ENCODE peak calls at places on chromosomes 7 and 10, in seven cellular contexts. R is upper lobe of left lung, C is A549, D is ovary, H is HCT116, M is transverse colon, G is K562. E is an unnamed sample.

GRCh38 chr10:79106651-79107050 is 37.9 kb downstream of the ZMIZ1 start:
- DNase-seq in C (no peak), D (no peak), R (no peak), G (no peak), M (no peak), H (no peak), E (no peak)

GRCh38 chr10:3652886-3653285 is 132.1 kb downstream of the KLF6 start:
- DNase-seq in D (no peak), H (no peak), C (no peak), R (no peak), G (no peak), M (no peak), E (no peak)

GRCh38 chr7:17158261-17158660 is 140.2 kb upstream of the AHR start:
- DNase-seq in D (no peak), C (peak), R (no peak), M (no peak), G (no peak), H (no peak), E (no peak)

GRCh38 chr7:1554332-1555045 is 1.5 kb downstream of the TMEM184A start:
- DNase-seq in R (peak), G (no peak), M (no peak), D (no peak), H (no peak), C (no peak), E (no peak)

GRCh38 chr10:86673827-86674581 is 5.7 kb downstream of the LDB3 start:
- DNase-seq in G (no peak), C (no peak), H (no peak), D (no peak), R (no peak), M (no peak), E (no peak)

GRCh38 chr7:1661461-1661860 is 8.6 kb upstream of the ELFN1 start:
- DNase-seq in G (no peak), C (no peak), R (no peak), D (no peak), M (no peak), H (no peak), E (no peak)

GRCh38 chr7:2566890-2567662 is 8.3 kb downstream of the IQCE start:
- DNase-seq in M (peak), C (no peak), H (no peak), R (peak), D (no peak), G (no peak), E (peak)

GRCh38 chr7:157895520-157896375 is 558.9 kb downstream of the DNAJB6 start:
- DNase-seq in M (no peak), D (peak), H (no peak), C (no peak), R (no peak), G (no peak), E (no peak)

GRCh38 chr7:913736-914520 is 37.6 kb downstream of the GET4 start:
- DNase-seq in H (no peak), M (peak), G (no peak), D (no peak), R (peak), C (no peak), E (no peak)

GRCh38 chr7:682810-683209 is 43.7 kb upstream of the DNAAF5 start:
- DNase-seq in G (no peak), D (peak), R (no peak), H (no peak), M (no peak), C (no peak), E (no peak)

GRCh38 chr7:1898628-1899185 is 228.6 kb downstream of the ELFN1 start:
- DNase-seq in R (peak), H (no peak), C (no peak), D (no peak), G (no peak), M (no peak), E (no peak)

GRCh38 chr10:4474829-4475228 is 351.2 kb upstream of the AKR1E2 start:
- DNase-seq in R (no peak), C (no peak), M (no peak), G (no peak), D (no peak), H (no peak), E (no peak)

GRCh38 chr7:1409555-1409954 is 49.7 kb downstream of the MICALL2 start:
- DNase-seq in G (no peak), R (no peak), D (no peak), H (no peak), C (no peak), M (no peak), E (no peak)

GRCh38 chr7:91165846-91166230 is 98.4 kb upstream of the FZD1 start:
- DNase-seq in D (no peak), R (no peak), H (no peak), M (no peak), G (no peak), C (no peak), E (no peak)

GRCh38 chr7:34133983-34134782 is 228.8 kb downstream of the BMPER start:
- DNase-seq in M (peak), D (peak), G (peak), H (peak), R (no peak), C (peak), E (peak)

GRCh38 chr7:150446288-150446938 is 4.0 kb upstream of the GIMAP8 start:
- DNase-seq in C (no peak), M (no peak), D (no peak), R (no peak), H (no peak), G (no peak), E (no peak)

GRCh38 chr7:137930616-137931015 is 71.3 kb downstream of the CREB3L2 start:
- DNase-seq in C (peak), H (no peak), R (no peak), G (no peak), M (no peak), D (no peak), E (no peak)

GRCh38 chr7:17492437-17492836 is 194.0 kb downstream of the AHR start:
- DNase-seq in C (no peak), G (no peak), R (no peak), H (no peak), M (no peak), D (no peak), E (no peak)

GRCh38 chr10:8053446-8054242 is 844 bp upstream of the GATA3 start:
- DNase-seq in M (peak), C (peak), H (peak), D (peak), R (peak), G (peak), E (peak)

GRCh38 chr7:100210803-100211202 is 8.9 kb upstream of the PVRIG start:
- DNase-seq in C (no peak), G (no peak), M (no peak), R (no peak), D (no peak), H (no peak), E (no peak)

GRCh38 chr7:134993877-134994456 is 7.7 kb downstream of the AGBL3 start:
- DNase-seq in C (no peak), M (no peak), D (no peak), R (no peak), H (no peak), G (no peak), E (no peak)

GRCh38 chr7:133345690-133346421 is 93.0 kb downstream of the EXOC4 start:
- DNase-seq in C (no peak), M (no peak), R (no peak), H (no peak), G (no peak), D (no peak), E (no peak)

GRCh38 chr10:82887488-82887887 is 1012.5 kb downstream of the NRG3 start:
- DNase-seq in H (no peak), C (no peak), M (no peak), D (no peak), G (no peak), R (no peak), E (no peak)

GRCh38 chr10:22613011-22613410 is 101.4 kb downstream of the PIP4K2A start:
- DNase-seq in H (no peak), C (no peak), M (no peak), G (no peak), R (no peak), D (no peak), E (no peak)

GRCh38 chr7:137606061-137606674 is 240.6 kb downstream of the DGKI start:
- DNase-seq in H (peak), C (peak), M (no peak), R (no peak), D (no peak), G (peak), E (no peak)

GRCh38 chr7:135768990-135769389 is 20.4 kb upstream of the FAM180A start:
- DNase-seq in C (no peak), M (no peak), D (peak), G (no peak), R (no peak), H (no peak), E (no peak)

GRCh38 chr10:44033008-44033407 is 351.9 kb downstream of the CXCL12 start:
- DNase-seq in G (no peak), R (no peak), H (no peak), M (no peak), D (no peak), C (no peak), E (no peak)

GRCh38 chr7:38223311-38223710 is 45.3 kb downstream of the STARD3NL start:
- DNase-seq in C (no peak), H (no peak), D (no peak), G (no peak), M (no peak), R (no peak), E (no peak)

GRCh38 chr10:48490576-48491345 is 114.1 kb downstream of the ARHGAP22 start:
- DNase-seq in G (no peak), H (no peak), C (no peak), D (peak), R (no peak), M (no peak), E (peak)

GRCh38 chr7:54796150-54796549 is 37.1 kb upstream of the SEC61G start:
- DNase-seq in G (no peak), R (no peak), H (no peak), D (no peak), M (no peak), C (no peak), E (no peak)

GRCh38 chr10:98858525-98858924 is 377.1 kb downstream of the HPSE2 start:
- DNase-seq in D (no peak), G (peak), C (peak), H (peak), M (no peak), R (no peak), E (no peak)

GRCh38 chr7:70459546-70459945 is 672.4 kb upstream of the GALNT17 start:
- DNase-seq in D (no peak), H (no peak), G (no peak), C (no peak), R (no peak), M (no peak), E (no peak)

DNA sequence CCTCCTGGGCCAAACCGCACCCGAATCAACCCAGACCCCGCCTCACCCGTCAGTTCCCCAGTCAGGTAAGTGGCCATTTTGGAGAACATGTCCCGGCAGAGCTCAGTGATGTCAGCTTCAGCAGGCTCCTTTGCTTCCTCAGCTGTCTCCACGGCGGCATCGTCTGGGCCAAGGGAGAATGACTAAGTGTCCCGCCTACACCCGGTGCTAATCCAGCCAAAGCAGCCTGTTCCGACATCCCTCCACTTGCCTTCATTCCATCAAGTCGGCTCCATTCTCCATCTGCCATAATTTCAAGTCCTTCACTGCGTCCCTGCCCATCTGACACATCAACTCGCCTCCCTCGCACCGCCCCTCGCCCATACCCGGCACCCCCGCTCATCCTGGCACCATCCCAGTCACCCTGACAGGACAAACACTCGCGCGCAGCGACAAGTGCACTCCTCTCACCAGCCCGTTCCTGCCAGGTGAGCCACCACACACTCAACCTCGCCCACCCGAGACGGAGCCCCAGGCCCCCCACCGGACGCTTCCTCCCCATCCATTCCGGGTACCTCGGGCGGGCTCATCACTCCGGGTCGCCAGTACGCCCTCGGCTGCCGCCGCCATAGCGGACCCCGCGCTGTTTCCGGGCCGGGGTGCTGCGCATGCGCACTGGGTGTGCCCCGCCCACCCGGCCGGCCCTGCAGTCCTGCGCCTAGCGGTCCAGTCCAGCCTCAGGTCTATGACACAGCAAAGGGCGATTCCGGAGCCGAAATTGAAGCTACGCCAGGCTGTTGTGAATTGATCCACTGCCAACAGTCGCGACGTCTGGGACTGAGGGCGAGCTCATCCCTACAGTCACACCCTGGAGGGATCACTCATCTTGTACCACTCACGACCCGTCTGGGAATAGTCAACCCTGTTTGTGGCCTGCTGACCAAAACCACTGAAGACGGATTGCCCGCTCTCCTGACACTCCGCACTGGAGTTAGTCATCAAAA is at the start of gene BLOC1S2:
- DNase-seq in D (peak), R (peak), C (peak), M (peak), H (peak), G (peak), E (peak)
- TF ChIP-seq POLR2A in D (peak), R (peak), C (peak), M (peak), H (peak), G (peak), E (peak)

GRCh38 chr7:112083776-112084175 is 122.4 kb downstream of the DOCK4 start:
- DNase-seq in D (no peak), G (no peak), M (no peak), C (no peak), R (no peak), H (no peak), E (no peak)
- H3K27ac ChIP-seq in D (no peak), G (no peak), M (no peak), C (peak), R (peak), H (no peak), E (no peak)

DNA sequence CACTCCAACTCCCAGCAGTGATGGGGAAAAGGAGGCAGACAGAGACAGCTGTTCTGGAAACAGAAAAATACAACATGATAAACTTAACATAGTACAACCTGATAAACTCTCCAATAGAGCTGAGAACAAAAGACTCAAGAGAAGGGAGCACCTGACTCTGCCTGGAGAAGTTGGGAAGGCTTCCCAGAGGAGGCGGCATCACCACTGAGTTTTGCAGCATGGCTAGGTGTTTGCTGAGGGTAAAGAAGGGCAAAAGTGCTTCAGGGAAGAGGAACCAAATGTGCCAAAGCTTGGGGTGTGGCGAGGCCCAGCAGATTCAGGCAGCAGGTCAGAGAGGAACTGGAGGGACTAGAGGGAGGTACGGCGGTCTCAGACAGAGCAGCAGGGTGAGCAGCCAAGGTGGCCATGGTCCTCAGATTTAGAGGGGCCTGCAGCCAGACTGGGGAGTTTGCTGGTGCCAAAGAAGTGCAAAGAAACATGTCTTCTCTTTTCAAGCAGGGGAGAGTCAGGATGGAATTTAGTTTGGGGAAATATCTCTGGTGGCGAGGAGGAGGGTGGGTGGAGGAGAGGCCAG is 119.9 kb upstream of the BTBD16 start:
- DNase-seq in M (no peak), C (no peak), H (no peak), R (no peak), G (no peak), D (no peak), E (no peak)
- TF ChIP-seq CTCF in M (no peak), C (no peak), H (no peak), R (no peak), G (no peak), D (no peak), E (no peak)

GRCh38 chr10:93462881-93463280 is 19.3 kb downstream of the MYOF start:
- DNase-seq in D (no peak), G (no peak), R (no peak), H (no peak), M (no peak), C (peak), E (no peak)

GRCh38 chr10:93463723-93464511 is 18.2 kb downstream of the MYOF start:
- DNase-seq in M (peak), G (no peak), R (no peak), H (no peak), C (peak), D (peak), E (no peak)

GRCh38 chr10:93468532-93469213 is 13.5 kb downstream of the MYOF start:
- DNase-seq in D (no peak), M (no peak), G (no peak), H (peak), R (no peak), C (peak), E (no peak)

GRCh38 chr10:93464826-93465388 is 17.2 kb downstream of the MYOF start:
- DNase-seq in M (no peak), G (no peak), C (no peak), H (no peak), D (no peak), R (no peak), E (no peak)

DNA sequence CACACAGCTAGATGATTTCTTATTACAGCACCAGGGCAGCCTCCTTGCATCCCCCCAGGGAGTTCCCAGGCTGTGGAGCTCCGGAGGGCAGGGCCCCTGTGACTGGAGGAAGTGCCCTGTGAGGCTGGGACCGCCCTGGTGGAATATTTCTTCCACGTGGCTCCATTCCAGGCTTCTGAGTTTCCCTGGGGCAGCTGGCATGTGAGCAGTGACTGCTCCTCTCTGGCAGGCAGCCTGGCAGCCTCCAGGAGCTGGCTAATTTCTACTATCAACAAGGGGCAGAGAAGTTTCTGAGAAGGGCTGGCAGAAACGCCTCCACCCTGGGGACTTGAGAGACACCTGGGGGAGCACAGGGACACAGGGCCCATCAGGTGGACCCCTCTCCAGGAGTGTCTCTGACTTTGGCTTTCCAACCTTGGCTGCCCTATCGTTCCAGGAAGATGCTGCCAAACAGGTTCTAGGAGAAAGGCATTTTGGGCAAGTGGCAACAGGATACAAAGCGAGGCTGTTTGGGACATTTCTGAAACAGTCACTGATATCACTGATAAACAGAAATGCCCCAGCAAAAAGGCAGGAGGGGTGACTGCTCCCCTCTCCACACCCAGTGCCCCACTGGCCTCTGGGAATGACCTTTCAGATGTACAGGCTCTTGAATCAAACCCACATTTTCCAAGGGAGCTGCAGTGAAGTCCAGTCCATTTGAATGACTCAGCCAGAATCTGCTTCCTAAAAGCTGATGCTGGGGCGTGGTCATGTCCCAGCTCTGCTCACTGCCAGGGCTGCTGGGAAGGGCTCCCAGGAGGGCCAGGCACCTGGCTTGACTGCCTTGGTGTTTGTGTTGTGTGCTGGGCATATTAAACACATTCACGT is 16.1 kb downstream of the MYOF start:
- DNase-seq in M (peak), R (peak), C (peak), H (peak), D (peak), G (no peak), E (no peak)
- TF ChIP-seq POLR2A in M (peak), R (peak), C (no peak), H (peak), D (no peak), G (no peak), E (no peak)

E was measured in Peyer's patch.